ENCODE peak calls at places on chromosomes 11 and 22, in five cellular contexts. P, H, K, F and X are unnamed samples.

GRCh38 chr22:31119026-31119717 is 3.6 kb upstream of the INPP5J start:
- DNase-seq in K (no peak), F (peak; percentile 48), P (no peak), H (no peak), X (no peak)

GRCh38 chr11:33507967-33508366 is 192.7 kb downstream of the C11orf91 start:
- DNase-seq in H (peak; percentile 53), K (no peak), P (no peak), F (peak; percentile 61), X (peak; percentile 86)

GRCh38 chr11:35142481-35143207 is 3.7 kb downstream of the CD44 start:
- DNase-seq in P (no peak), H (peak; percentile 82), F (peak; percentile 15), K (no peak), X (no peak)

GRCh38 chr11:67265633-67266423 is 445 bp upstream of the GRK2 start:
- DNase-seq in K (peak; percentile 90), H (peak; percentile 33), F (peak; percentile 72), P (peak; percentile 92), X (no peak)

GRCh38 chr22:26536056-26536761 is 23.9 kb upstream of the TFIP11 start:
- DNase-seq in K (no peak), F (peak; percentile 71), H (no peak), P (no peak), X (no peak)

GRCh38 chr11:77672276-77672675 is 34.7 kb upstream of the CLNS1A start:
- DNase-seq in H (peak; percentile 99), K (no peak), P (no peak), F (peak; percentile 3), X (no peak)

GRCh38 chr11:62402226-62402625 is 16.6 kb upstream of the SCGB1A1 start:
- DNase-seq in P (no peak), F (peak; percentile 23), K (peak; percentile 85), H (no peak), X (no peak)

GRCh38 chr11:112961146-112961668 is at the start of gene NCAM1:
- DNase-seq in K (peak; percentile 93), H (peak; percentile 23), P (peak; percentile 86), F (peak; percentile 61), X (no peak)

GRCh38 chr11:132610791-132611190 is 921.5 kb downstream of the OPCML start:
- DNase-seq in F (no peak), P (no peak), H (no peak), K (no peak), X (peak; percentile 19)

GRCh38 chr11:72080326-72081183 is at the start of the genes LRRC51 and NUMA1:
- DNase-seq in H (peak; percentile 100), F (peak; percentile 100), K (peak; percentile 100), P (peak; percentile 99), X (peak; percentile 100)
- TF ChIP-seq POLR2A in H (peak; percentile 65), F (peak; percentile 64), K (peak; percentile 53), P (peak; percentile 65), X (no peak)

DNA sequence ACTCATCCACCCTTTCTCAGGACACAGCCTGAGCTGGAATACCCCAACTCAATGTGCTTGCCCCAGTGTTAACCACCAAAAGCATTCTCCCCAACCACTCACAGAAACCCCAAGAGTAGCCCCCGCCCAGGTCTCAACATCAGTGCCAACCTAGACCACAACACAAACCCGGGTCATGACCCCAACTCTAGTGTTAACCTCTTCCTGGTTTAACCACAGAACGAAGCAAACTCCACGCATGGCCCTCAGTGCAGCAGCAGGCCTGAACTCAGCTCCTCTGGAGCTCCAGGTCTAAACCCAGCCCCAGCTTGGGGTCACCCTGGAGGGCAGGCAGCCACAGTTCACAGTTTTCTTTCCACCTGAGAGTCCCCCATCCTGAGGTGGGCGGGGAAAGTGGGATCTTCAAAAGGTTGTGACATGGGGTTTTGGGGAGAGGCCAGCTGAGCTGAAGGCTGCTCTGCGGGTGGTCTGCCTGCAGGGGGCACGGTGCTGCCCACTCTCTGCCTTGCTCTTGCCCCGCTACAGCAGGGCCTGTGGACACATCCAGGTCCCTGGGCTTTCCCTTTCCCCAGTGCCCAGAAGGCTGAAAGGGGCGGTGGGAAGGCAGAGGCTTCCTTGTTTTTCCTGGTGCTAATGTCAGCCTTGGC is 37.9 kb downstream of the NECTIN1 start:
- DNase-seq in P (no peak), H (no peak), K (no peak), F (no peak), X (no peak)
- H3K4me1 ChIP-seq in P (peaks cover 3% of the 10 kb centered on the region), H (no peaks in the 10 kb centered on the region), K (peaks cover 2% of the 10 kb centered on the region), F (peaks cover 23% of the 10 kb centered on the region), X (peaks cover 8% of the 10 kb centered on the region)

GRCh38 chr11:124984512-124984854 is 30.5 kb downstream of the CCDC15 start:
- DNase-seq in H (no peak), P (no peak), K (no peak), F (no peak), X (no peak)

GRCh38 chr11:124987096-124987495 is 33.1 kb downstream of the CCDC15 start:
- DNase-seq in P (no peak), H (no peak), K (no peak), F (no peak), X (no peak)

GRCh38 chr11:124983674-124984511 is 29.9 kb downstream of the CCDC15 start:
- DNase-seq in F (no peak), K (no peak), P (peak; percentile 48), H (no peak), X (no peak)

DNA sequence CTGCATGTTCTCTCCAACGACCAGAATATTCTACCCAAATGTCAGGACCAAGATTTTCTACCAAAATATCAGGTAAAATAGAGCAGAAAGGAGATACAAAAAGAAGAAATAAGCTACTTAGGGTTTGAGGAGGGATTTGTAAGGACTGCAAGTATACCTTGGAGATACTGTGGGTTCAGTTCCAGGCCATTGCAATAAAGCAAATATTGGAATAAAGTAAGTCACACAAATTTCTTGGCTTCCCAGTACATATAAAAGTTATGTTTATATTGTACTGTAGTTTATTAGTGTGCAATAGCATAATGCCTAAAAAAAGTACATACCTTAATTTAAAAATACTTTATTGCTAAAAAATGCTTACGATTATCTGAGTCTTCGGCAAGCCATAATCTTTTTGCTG is 34.1 kb downstream of the CCDC15 start:
- DNase-seq in H (no peak), F (no peak), K (no peak), P (no peak), X (no peak)
- TF ChIP-seq POLR2A in H (no peak), F (no peak), K (no peak), P (no peak), X (no peak)

GRCh38 chr11:125799808-125800207 is 11.9 kb downstream of the PATE3 start:
- DNase-seq in H (no peak), K (no peak), F (no peak), P (no peak), X (no peak)
- H3K4me1 ChIP-seq in H (no peaks in the 10 kb centered on the region), K (no peaks in the 10 kb centered on the region), F (no peaks in the 10 kb centered on the region), P (no peaks in the 10 kb centered on the region), X (no peaks in the 10 kb centered on the region)

GRCh38 chr11:13118691-13119090 is 109.6 kb downstream of the RASSF10 start:
- DNase-seq in H (no peak), P (no peak), F (no peak), K (no peak), X (peak; percentile 86)
- TF ChIP-seq POLR2A in H (peak; percentile 90), P (no peak), F (no peak), K (no peak), X (no peak)

GRCh38 chr11:17277024-17277584 is 565 bp downstream of the NUCB2 start:
- DNase-seq in K (no peak), F (no peak), P (no peak), H (peak; percentile 63), X (no peak)
- H3K4me1 ChIP-seq in K (no peaks in the 10 kb centered on the region), F (peaks cover 39% of the 10 kb centered on the region), P (peaks cover 30% of the 10 kb centered on the region), H (peaks cover 2% of the 10 kb centered on the region), X (peaks cover 20% of the 10 kb centered on the region)

GRCh38 chr11:2901854-2902783 is 16.5 kb upstream of the CDKN1C start:
- DNase-seq in F (peak; percentile 96), H (peak; percentile 87), K (peak; percentile 95), P (peak; percentile 97), X (peak; percentile 99)
- TF ChIP-seq POLR2A in F (peak; percentile 53), H (no peak), K (peak; percentile 19), P (peak; percentile 45), X (peak; percentile 50)

GRCh38 chr22:49933236-49933921 is 14.9 kb downstream of the CRELD2 start:
- DNase-seq in H (no peak), K (peak; percentile 85), F (no peak), P (peak; percentile 71), X (peak; percentile 93)
- H3K4me1 ChIP-seq in H (peaks cover 15% of the 10 kb centered on the region), K (peaks cover 15% of the 10 kb centered on the region), F (peaks cover 63% of the 10 kb centered on the region), P (peaks cover 84% of the 10 kb centered on the region), X (peaks cover 88% of the 10 kb centered on the region)

GRCh38 chr11:64207247-64208085 is 945 bp downstream of the FERMT3 start:
- DNase-seq in K (peak; percentile 60), P (peak; percentile 86), H (peak; percentile 78), F (peak; percentile 63), X (no peak)
- TF ChIP-seq POLR2A in K (no peak), P (peak; percentile 51), H (no peak), F (peak; percentile 27), X (no peak)

DNA sequence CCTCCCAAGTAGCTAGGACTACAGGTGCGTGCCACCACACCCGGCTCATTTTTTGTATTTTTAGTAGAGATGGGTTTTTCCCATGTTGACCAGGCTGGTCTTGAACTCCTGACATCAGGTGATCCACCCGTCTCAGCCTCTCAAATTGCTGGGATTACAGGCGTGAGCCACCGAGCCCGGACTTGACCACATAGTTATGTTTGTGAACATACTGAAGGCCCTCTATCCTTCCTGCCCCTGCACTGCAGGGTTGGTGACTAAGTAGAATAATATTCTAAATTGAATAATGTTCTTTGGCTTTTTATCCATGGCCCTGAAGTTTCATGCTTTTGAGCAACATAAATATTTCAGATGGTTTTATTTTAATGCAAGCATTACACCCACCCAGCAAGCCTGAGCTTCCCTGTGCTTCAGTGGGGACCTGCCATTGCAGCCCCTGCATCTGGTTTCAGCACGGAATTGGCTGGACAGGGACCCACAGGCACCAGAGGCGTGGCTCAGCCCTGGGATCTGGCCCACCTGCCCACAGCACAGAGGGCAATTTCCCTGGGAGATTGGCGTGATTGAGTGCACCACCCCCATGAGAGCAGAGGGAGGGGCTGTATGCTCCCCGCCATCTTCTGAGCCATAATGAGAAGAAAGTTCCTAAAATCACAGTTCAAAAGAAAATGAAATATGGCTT is 460.5 kb downstream of the BRD1 start:
- DNase-seq in K (no peak), H (no peak), P (no peak), F (no peak), X (no peak)
- H3K4me1 ChIP-seq in K (no peaks in the 10 kb centered on the region), H (no peaks in the 10 kb centered on the region), P (no peaks in the 10 kb centered on the region), F (no peaks in the 10 kb centered on the region), X (no peaks in the 10 kb centered on the region)